ENCODE peak calls at places on chromosomes 1 and 21, in six cellular contexts. Y, W, N, S, R and Z are unnamed samples.

GRCh38 chr1:205228052-205228451 is 306 bp downstream of the TMCC2 start:
- DNase-seq in N (no peak), Y (no peak), W (peak; percentile 5), S (no peak), R (no peak), Z (no peak)

GRCh38 chr1:198932351-198932991 is 293.6 kb downstream of the PTPRC start:
- DNase-seq in W (peak; percentile 79), R (peak; percentile 77), S (no peak), Y (no peak), N (peak; percentile 67), Z (no peak)

GRCh38 chr21:25350056-25350455 is 257.2 kb downstream of the MRPL39 start:
- DNase-seq in W (no peak), N (peak; percentile 59), S (no peak), R (peak; percentile 53), Y (no peak), Z (no peak)

GRCh38 chr1:186094170-186094569 is 280.9 kb downstream of the TPR start:
- DNase-seq in Y (no peak), R (no peak), S (no peak), N (peak; percentile 83), W (no peak), Z (no peak)

GRCh38 chr1:55035904-55036303 is 3.4 kb upstream of the PCSK9 start:
- DNase-seq in Y (no peak), S (no peak), W (no peak), N (no peak), R (peak; percentile 25), Z (no peak)

GRCh38 chr1:56074357-56074717 is 505.0 kb downstream of the PLPP3 start:
- DNase-seq in Y (no peak), S (no peak), R (no peak), W (no peak), N (no peak), Z (no peak)

GRCh38 chr1:101220906-101221305 is 15.9 kb upstream of the S1PR1 start:
- DNase-seq in N (no peak), Y (no peak), R (no peak), S (no peak), W (no peak), Z (no peak)

GRCh38 chr1:3885611-3886010 is 14.5 kb downstream of the C1orf174 start:
- DNase-seq in W (no peak), S (no peak), R (no peak), N (no peak), Y (no peak), Z (no peak)

GRCh38 chr1:116268211-116268610 is 104.8 kb upstream of the ATP1A1 start:
- DNase-seq in S (no peak), Y (no peak), W (peak; percentile 93), N (peak; percentile 25), R (peak; percentile 98), Z (no peak)

GRCh38 chr1:110587906-110588305 is 18.3 kb downstream of the KCNA2 start:
- DNase-seq in N (no peak), R (no peak), Y (no peak), W (no peak), S (no peak), Z (no peak)

GRCh38 chr1:155134858-155135415 is 715 bp upstream of the SLC50A1 start:
- DNase-seq in W (peak; percentile 99), Y (peak; percentile 79), R (peak; percentile 100), S (peak; percentile 80), N (peak; percentile 98), Z (peak; percentile 74)

GRCh38 chr1:93847811-93848288 is 31.2 kb downstream of the DNTTIP2 start:
- DNase-seq in R (peak; percentile 70), W (peak; percentile 71), N (peak; percentile 67), Y (no peak), S (no peak), Z (peak; percentile 73)

GRCh38 chr1:26035203-26035958 is 10.5 kb downstream of the SLC30A2 start:
- DNase-seq in S (peak; percentile 70), N (peak; percentile 91), Y (no peak), W (peak; percentile 86), R (peak; percentile 93), Z (peak; percentile 95)

GRCh38 chr1:224637510-224637909 is 21.4 kb downstream of the CNIH3 start:
- DNase-seq in S (peak; percentile 27), R (peak; percentile 92), N (peak; percentile 78), W (peak; percentile 82), Y (peak; percentile 84), Z (no peak)